ENCODE peak calls at places on chromosomes 5 and 9, in four cellular contexts. K is H1, O is HepG2, Y is GM12878. S is an unnamed sample. For H3K27me3, the result is how much of the 10 kb centered on the place peaks cover.

GRCh38 chr5:122192883-122193496 is 63.6 kb downstream of the ZNF474 start:
- DNase-seq in O (peak), K (no peak), Y (peak), S (peak)

GRCh38 chr5:62167651-62168050 is 138.4 kb upstream of the KIF2A start:
- DNase-seq in O (no peak), K (no peak), Y (no peak), S (no peak)

GRCh38 chr5:159660401-159660800 is 255.9 kb upstream of the ADRA1B start:
- DNase-seq in Y (no peak), K (no peak), O (no peak), S (no peak)

GRCh38 chr5:128329542-128329941 is 208.5 kb downstream of the FBN2 start:
- DNase-seq in K (no peak), O (no peak), Y (no peak), S (no peak)

GRCh38 chr5:143865421-143865820 is 53.5 kb downstream of the HMHB1 start:
- DNase-seq in O (no peak), Y (no peak), K (no peak), S (no peak)

GRCh38 chr5:72408602-72409001 is 88.4 kb downstream of the PTCD2 start:
- DNase-seq in K (no peak), O (no peak), Y (no peak), S (no peak)

GRCh38 chr5:2213121-2213730 is 330.5 kb upstream of the IRX4 start:
- DNase-seq in K (no peak), O (no peak), Y (no peak), S (no peak)

GRCh38 chr5:150063638-150064037 is 22.7 kb downstream of the CSF1R start:
- DNase-seq in Y (no peak), O (no peak), K (no peak), S (no peak)

GRCh38 chr9:117300686-117301085 is 114.2 kb downstream of the ASTN2 start:
- DNase-seq in Y (no peak), K (no peak), O (no peak), S (no peak)

GRCh38 chr5:69149676-69150010 is 17.3 kb upstream of the CCNB1 start:
- DNase-seq in Y (no peak), K (no peak), O (no peak), S (no peak)

GRCh38 chr9:33230756-33231691 is 8.9 kb upstream of the SPINK4 start:
- DNase-seq in Y (no peak), O (no peak), K (no peak), S (no peak)

GRCh38 chr9:33233659-33234335 is 6.2 kb upstream of the SPINK4 start:
- DNase-seq in O (no peak), K (no peak), Y (no peak), S (no peak)

GRCh38 chr9:33232866-33233265 is 7.1 kb upstream of the SPINK4 start:
- DNase-seq in O (no peak), Y (no peak), K (no peak), S (no peak)

GRCh38 chr9:33236571-33236970 is 3.4 kb upstream of the SPINK4 start:
- DNase-seq in O (no peak), Y (no peak), K (no peak), S (no peak)

DNA sequence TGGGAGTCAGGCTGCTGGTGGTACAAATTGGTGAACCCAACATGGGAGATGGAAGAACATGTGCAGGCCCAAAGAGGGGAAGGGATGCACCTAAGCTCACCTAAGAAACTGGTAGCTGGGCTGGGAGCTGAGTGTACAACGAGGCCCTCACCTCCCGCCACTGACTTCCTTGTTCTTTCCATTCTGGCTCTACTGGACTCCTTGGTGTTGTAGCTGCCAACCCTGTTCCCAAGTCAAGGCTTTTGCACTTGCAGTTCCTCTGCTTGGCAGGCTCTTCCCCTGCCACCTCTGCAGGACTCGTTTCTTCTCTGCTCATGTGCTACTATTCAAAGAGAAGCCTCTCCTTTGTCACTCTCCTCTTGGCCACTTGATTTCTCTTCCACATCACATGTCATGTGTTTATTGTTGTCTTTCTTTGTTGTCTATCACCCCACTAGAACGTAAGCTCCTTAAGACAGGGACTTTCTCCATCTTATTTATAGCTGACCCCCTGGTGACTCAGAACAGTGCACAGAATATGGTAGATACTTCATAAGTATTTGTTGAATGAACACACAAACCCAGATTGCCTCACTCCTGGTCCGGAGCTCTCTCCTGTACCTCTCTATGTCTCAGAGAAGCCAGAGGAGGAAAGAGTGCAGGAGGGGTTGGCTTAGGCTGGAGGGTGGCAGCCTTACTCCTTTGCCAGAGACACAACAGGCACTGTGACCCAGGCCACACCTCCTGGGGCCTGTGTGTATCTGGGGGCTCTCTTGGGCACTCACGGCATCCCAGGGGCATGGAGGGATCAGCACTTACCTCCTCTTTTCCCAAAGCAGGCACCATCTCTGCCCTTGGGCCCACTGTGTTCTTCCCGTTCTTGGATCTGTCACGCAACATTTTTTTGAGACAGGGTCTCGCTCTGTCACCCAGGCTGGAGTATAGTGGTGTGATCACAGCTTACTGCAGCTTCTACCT is 5.2 kb upstream of the SPINK4 start:
- DNase-seq in O (no peak), K (no peak), Y (no peak), S (no peak)
- TF ChIP-seq CEBPB in O (no peak), K (no peak), Y (no peak), S (no peak)

DNA sequence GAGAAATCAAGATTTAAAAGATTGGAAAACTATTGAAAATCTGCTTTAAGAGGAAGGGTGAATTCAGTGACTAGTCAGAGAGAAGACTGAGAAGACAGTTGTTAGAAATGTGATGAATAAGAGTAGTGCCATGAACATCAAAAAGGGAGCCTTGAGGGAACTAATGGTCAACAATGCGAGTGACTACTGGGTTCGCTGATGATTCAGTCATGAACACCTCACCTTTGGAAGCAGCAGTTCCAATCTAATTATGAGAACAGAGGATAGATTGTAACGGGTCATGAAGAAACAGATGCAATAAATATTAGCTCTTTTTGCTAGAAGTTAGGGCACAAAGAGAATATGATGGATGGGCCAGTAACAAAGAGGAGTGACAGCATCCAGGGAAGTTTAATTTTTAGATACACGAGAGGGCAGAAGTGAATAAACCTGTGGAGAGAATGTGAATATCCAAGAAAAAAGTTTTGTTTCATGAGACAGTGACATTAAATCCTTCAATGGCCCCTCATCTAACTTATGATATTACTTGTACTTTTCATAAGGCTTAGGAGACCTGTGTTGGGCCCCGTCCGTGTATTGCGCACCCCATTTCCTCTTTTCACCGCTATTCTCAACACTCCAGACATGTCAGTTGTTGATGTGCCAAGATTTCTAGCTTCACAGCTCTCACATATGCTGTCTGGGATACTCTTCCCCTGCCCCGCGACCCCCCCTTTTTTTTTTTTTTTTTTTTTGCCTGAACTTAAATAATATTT is 23.5 kb upstream of the IFNE start:
- DNase-seq in O (no peak), Y (no peak), K (no peak), S (no peak)
- TF ChIP-seq HDAC6 in O (no peak), Y (no peak), K (no peak), S (no peak)

GRCh38 chr9:133877967-133878366 is 114.2 kb downstream of the VAV2 start:
- DNase-seq in O (no peak), Y (no peak), K (no peak), S (no peak)
- H3K27me3 ChIP-seq in O (under half), Y (under half), K (under half), S (under half)

GRCh38 chr9:120692901-120693573 is 21.2 kb downstream of the MEGF9 start:
- DNase-seq in O (no peak), Y (no peak), K (no peak), S (no peak)
- TF ChIP-seq CEBPB in O (no peak), Y (no peak), K (no peak), S (no peak)

DNA sequence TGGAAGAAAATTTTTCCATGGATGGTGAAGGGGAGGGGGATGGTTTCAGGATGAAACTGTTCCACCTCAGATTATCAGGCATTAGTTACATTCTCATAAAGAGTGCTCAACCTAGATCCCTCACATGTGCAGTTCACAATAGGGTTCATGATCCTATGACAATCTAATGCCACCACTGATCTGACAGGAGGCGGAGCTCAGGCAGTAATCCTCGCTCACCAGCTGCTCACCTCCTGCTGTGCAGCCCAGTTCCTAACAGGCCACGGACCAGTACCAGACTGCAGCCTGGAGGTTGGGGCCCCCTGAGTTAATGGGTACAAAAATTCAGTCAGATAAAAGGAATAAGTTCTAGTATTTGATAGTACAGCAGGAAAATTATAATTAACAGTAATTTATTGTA is 337.2 kb downstream of the NPR3 start:
- DNase-seq in Y (no peak), K (no peak), O (no peak), S (no peak)
- TF ChIP-seq HDAC6 in Y (no peak), K (no peak), O (no peak), S (no peak)

GRCh38 chr5:180658774-180659564 is 9.6 kb upstream of the FLT4 start:
- DNase-seq in O (no peak), K (no peak), Y (no peak), S (no peak)
- H3K27me3 ChIP-seq in O (under half), K (under half), Y (under half), S (under half)

DNA sequence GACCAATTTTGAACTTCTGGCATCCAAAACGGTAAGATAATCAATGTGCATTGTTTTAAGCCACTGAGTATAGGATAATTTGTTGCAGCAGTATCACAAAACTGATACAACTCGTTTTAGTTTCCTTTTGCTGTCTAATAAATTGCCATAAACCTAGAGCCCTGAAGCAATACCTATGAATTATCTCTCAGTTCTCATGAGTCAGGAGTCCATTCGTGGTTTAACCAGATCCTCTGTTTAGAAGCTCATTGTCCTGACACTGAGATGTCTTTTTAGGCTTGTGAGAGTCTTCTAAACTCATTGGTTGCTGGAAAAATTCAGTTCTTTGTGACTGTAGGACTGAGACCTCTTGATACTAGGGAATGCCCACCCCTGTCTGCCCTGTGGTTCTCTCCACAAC is 262.9 kb downstream of the SEMA5A start:
- DNase-seq in K (no peak), Y (no peak), O (no peak), S (no peak)
- TF ChIP-seq CEBPB in K (no peak), Y (no peak), O (no peak), S (no peak)

DNA sequence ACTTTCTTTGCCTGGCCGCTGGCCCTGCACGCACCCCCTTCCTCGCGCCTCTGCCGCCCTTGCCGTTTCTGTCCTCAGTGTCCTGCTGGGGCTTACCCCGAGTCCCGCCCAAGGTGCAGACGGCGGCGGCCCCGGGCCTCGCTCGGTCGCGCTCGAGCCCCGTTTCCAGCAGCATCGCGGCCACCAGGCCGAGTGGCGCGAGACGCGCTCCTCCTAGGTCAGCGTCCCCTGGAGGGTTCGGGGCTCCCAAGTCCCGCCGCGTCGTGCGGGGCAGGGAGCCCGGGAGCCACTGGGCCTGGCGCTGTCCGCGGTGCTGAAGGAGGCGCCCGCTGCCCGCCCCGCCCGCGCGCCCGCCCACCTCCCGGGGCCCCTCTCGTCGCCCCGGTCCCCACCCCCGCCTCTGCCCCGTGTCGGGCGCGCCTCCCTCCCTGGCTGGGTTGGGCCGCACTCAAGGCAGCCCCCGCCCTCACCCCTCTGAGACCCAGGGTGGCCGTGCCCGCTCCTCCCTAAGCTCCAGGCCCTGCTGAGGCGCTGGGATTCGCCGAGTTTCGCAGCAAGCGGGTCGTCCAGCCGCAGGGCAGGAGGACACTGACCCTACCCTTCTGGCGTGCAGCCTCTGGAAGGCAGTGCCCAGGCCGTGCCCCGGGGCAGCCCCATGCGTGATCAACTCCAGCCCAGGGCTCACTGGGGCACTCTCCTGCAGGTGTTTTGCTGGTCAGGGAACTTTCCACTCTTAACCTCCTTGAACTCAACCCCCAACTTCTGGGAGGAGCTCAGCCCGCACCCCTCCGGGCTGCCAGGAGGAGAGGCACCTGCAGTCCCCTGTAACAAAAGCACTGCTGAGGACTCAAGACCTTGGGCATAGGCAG is at the start of gene LHX3:
- DNase-seq in Y (no peak), O (no peak), K (no peak), S (no peak)
- TF ChIP-seq HDAC6 in Y (no peak), O (no peak), K (no peak), S (no peak)

DNA sequence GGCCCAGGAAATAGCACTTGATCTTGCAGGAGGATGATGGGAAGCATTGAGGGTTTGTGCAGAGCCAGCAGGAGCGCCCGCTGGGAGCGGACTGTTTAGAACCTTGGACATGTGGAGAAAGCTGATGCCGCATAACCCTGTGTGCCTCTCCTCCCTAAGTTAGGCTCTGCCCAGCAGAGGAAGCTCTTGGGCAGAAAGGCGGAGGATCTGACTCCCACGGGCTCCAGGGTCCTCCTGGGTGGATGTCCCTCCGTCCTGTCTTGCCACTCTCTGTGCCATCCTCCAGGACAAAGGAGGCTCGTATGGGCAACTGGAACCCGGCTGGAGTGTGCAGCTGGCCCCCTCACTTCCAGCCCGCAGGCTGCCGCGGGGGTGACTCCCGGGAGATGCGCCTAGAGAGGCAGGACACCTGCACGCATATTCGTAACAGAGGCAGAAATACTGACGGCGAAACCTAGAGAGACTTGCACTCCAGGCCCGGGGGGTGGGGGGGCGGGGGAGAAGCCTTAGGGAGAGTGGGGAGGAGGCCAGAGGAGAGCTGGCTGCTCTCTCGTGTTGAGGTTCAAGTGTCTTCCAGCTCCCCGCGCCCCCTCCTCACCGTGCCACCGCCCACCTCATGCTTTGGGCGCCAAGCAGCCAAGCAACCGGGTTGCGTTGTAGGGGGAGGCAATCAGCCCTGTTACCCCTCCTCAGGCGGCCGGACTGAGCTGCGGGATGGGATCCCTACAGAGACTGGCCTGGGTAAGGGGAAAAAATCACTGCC is 5.4 kb upstream of the FOXE1 start:
- DNase-seq in O (no peak), K (no peak), Y (no peak), S (no peak)
- H3K27me3 ChIP-seq in O (under half), K (half or more), Y (under half), S (half or more)

GRCh38 chr9:111483862-111484563 is at the start of gene ECPAS:
- DNase-seq in K (no peak), Y (no peak), O (peak), S (peak)

GRCh38 chr9:111484564-111484878 is 338 bp upstream of the ECPAS start:
- DNase-seq in Y (no peak), K (no peak), O (no peak), S (no peak)

GRCh38 chr9:111483419-111483861 is 743 bp downstream of the ECPAS start:
- DNase-seq in K (no peak), Y (no peak), O (peak), S (peak)

GRCh38 chr9:111482656-111483418 is 1.3 kb downstream of the ECPAS start:
- DNase-seq in K (no peak), O (peak), Y (no peak), S (peak)

DNA sequence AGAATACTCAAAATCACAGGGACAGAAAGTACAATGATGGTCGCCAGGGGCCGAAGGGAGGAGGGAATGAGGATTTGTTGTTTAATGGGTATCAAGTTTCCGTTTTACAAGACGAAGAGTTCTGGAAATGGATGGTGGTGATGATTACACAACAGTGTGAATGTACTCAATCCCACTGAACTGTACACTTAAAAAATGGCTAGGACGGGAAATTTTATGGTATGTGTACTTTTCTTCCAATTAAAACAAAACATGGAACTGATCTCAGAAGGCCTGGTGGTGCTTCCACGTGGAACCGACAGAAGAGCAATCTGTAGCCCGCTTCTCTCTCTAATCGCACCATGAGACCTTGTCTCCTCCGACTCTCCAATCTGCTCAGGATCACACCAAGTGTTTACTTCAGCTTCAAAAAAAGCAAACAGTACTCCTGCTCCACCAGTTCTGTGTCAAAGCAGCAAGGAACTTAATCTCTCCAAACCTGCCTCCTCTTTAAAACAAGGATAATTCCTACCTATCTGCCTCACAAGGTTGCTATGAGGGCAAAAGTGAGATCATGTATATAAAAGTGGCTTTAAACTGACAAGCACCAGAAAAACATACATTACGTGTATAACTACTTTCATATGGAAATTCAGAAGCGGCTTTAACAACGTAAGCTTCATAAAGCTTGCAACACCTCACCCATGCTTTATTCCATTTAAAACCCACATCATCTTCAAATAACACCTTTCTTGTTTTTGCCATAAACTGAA is 2.1 kb downstream of the ECPAS start:
- DNase-seq in K (no peak), O (peak), Y (no peak), S (no peak)
- TF ChIP-seq CEBPB in K (no peak), O (peak), Y (no peak), S (peak)